ENCODE peak calls at places on chromosomes 6 and 20, in four cellular contexts. J is A549, P is RWPE1, E is brain microvascular endothelial cell. L is an unnamed sample.
A peak's percentile ranks its signal among the peaks of the same experiment; 100 is the strongest.

GRCh38 chr6:100803264-100803663 is 77.9 kb downstream of the ASCC3 start:
- DNase-seq in P (no peak), E (no peak), J (no peak), L (no peak)

GRCh38 chr6:90369024-90369519 is 72.4 kb upstream of the BACH2 start:
- DNase-seq in J (peak; percentile 62), P (peak; percentile 92), E (peak; percentile 100), L (peak; percentile 88)

GRCh38 chr6:125340175-125340835 is 38.5 kb upstream of the HDDC2 start:
- DNase-seq in E (no peak), P (no peak), J (no peak), L (no peak)

GRCh38 chr20:44398303-44398702 is 42.8 kb downstream of the HNF4A start:
- DNase-seq in E (peak; percentile 58), J (peak; percentile 87), P (peak; percentile 98), L (no peak)

GRCh38 chr6:42099340-42100028 is 42.9 kb downstream of the C6orf132 start:
- DNase-seq in E (peak; percentile 53), J (no peak), P (peak; percentile 89), L (no peak)

GRCh38 chr6:158999669-159000403 is at the start of gene RSPH3:
- DNase-seq in J (peak; percentile 83), E (peak; percentile 91), P (peak; percentile 96), L (peak; percentile 96)

GRCh38 chr6:70738028-70738427 is 70.3 kb downstream of the SMAP1 start:
- DNase-seq in E (no peak), J (no peak), P (no peak), L (no peak)

GRCh38 chr6:47265971-47266370 is 43.7 kb downstream of the TNFRSF21 start:
- DNase-seq in E (no peak), P (no peak), J (no peak), L (no peak)

GRCh38 chr6:167505199-167505598 is 180.3 kb downstream of the TTLL2 start:
- DNase-seq in P (no peak), J (no peak), E (no peak), L (no peak)

GRCh38 chr6:129317931-129318820 is 391.8 kb downstream of the ARHGAP18 start:
- DNase-seq in E (peak; percentile 9), J (no peak), P (peak; percentile 21), L (no peak)

GRCh38 chr20:7627734-7628663 is 312.3 kb downstream of the HAO1 start:
- DNase-seq in E (peak; percentile 13), J (no peak), P (peak; percentile 41), L (no peak)

GRCh38 chr6:125044066-125044465 is 81.8 kb downstream of the RNF217 start:
- DNase-seq in E (no peak), P (no peak), J (no peak), L (no peak)

GRCh38 chr6:18242062-18242851 is 22.1 kb downstream of the DEK start:
- DNase-seq in E (peak; percentile 92), J (no peak), P (peak; percentile 62), L (no peak)

GRCh38 chr20:24827603-24828295 is 121.3 kb upstream of the CST7 start:
- DNase-seq in P (no peak), E (no peak), J (no peak), L (peak; percentile 21)

GRCh38 chr20:5714261-5715041 is 35.8 kb upstream of the SHLD1 start:
- DNase-seq in E (peak; percentile 65), P (no peak), J (no peak), L (no peak)

GRCh38 chr20:12928755-12929401 is 79.9 kb upstream of the SPTLC3 start:
- DNase-seq in J (no peak), E (peak; percentile 82), P (peak; percentile 44), L (no peak)

GRCh38 chr6:157253017-157253416 is 70.3 kb downstream of the TMEM242 start:
- DNase-seq in P (no peak), J (no peak), E (no peak), L (no peak)

GRCh38 chr6:153131037-153131981 is at the start of gene RGS17:
- DNase-seq in P (peak; percentile 84), E (peak; percentile 49), J (peak; percentile 65), L (peak; percentile 77)
- H3K27ac ChIP-seq in P (peak within 1 kb of the TSS; percentile 75), E (no peak within 1 kb of the TSS), J (peak within 1 kb of the TSS; percentile 98), L (peak within 1 kb of the TSS; percentile 69)

DNA sequence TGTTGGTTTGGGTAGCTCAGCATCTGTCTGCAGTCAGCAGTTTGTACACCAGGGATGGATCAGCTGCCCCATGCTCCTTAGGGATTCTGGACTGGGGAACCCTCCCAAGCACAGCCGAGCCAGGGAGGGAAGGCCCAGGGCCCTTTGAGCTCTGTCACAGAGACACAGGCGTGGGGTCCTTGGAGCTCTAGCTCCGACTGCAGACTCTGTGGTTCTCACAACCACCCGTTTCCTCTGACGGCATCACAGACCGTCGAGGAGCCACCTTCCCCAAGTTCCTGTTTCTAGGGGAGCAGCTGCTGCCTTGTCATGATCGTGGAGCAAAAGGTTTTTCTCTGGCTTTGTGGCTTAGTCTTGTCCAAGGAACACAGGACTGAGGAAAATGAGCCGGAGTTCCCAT is at the start of gene SLA2:
- DNase-seq in P (no peak), J (no peak), E (no peak), L (no peak)
- TF ChIP-seq CTCF in P (no peak), J (no peak), E (no peak), L (no peak)

DNA sequence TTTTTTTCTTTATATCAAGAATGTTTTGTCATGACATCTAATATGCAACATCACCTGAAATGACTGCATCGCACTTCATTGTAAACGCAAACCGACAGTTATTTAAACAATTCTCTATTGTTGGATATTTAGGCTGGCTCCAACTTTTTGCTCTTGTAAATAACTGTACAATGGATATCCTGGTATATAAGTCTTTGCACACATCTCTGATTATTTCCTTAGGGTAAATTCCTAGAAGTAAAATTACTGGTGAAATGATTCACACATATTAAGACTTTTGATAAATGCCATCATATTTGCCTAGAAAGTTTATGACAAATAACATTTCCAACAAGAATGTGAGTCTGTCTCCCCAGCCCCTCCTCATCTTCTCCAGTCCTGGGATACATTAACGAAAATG is 154.7 kb downstream of the TFAP2C start:
- DNase-seq in J (no peak), P (no peak), E (no peak), L (no peak)
- H3K27ac ChIP-seq in J (peak overlapping the region; percentile 97), P (no peak overlapping the region), E (no peak overlapping the region), L (peak overlapping the region; percentile 89)

GRCh38 chr20:57047281-57048026 is 219.0 kb downstream of the BMP7 start:
- DNase-seq in P (peak; percentile 57), J (peak; percentile 86), E (no peak), L (peak; percentile 57)
- TF ChIP-seq CTCF in P (peak; percentile 24), J (peak; percentile 35), E (peak; percentile 58), L (no peak)

GRCh38 chr6:134257516-134257915 is 60.4 kb downstream of the SGK1 start:
- DNase-seq in E (no peak), J (no peak), P (no peak), L (no peak)

GRCh38 chr6:134254118-134254517 is 63.8 kb downstream of the SGK1 start:
- DNase-seq in P (no peak), J (no peak), E (no peak), L (no peak)

GRCh38 chr6:134253681-134254080 is 64.2 kb downstream of the SGK1 start:
- DNase-seq in J (no peak), E (no peak), P (no peak), L (no peak)

GRCh38 chr6:134256862-134257261 is 61.0 kb downstream of the SGK1 start:
- DNase-seq in J (no peak), P (no peak), E (no peak), L (no peak)

GRCh38 chr6:134258849-134259306 is 59.0 kb downstream of the SGK1 start:
- DNase-seq in J (no peak), P (no peak), E (no peak), L (no peak)
- H3K27ac ChIP-seq in J (no peak overlapping the region), P (no peak overlapping the region), E (no peak overlapping the region), L (no peak overlapping the region)

GRCh38 chr6:147970970-147971369 is 371.7 kb upstream of the SASH1 start:
- DNase-seq in P (no peak), J (no peak), E (peak; percentile 14), L (no peak)
- TF ChIP-seq CTCF in P (no peak), J (no peak), E (peak; percentile 47), L (no peak)

GRCh38 chr6:123575218-123575617 is 61.5 kb downstream of the TRDN start:
- DNase-seq in P (no peak), J (no peak), E (no peak), L (no peak)
- H3K27ac ChIP-seq in P (no peak overlapping the region), J (no peak overlapping the region), E (no peak overlapping the region), L (no peak overlapping the region)

GRCh38 chr20:62740286-62741141 is 31.9 kb downstream of the NTSR1 start:
- DNase-seq in J (peak; percentile 83), P (peak; percentile 98), E (peak; percentile 89), L (peak; percentile 68)
- TF ChIP-seq CTCF in J (no peak), P (no peak), E (no peak), L (no peak)

GRCh38 chr6:150694889-150695288 is 95.2 kb downstream of the PLEKHG1 start:
- DNase-seq in P (no peak), J (no peak), E (no peak), L (no peak)

GRCh38 chr6:150698421-150698820 is 98.7 kb downstream of the PLEKHG1 start:
- DNase-seq in P (no peak), J (no peak), E (no peak), L (no peak)

GRCh38 chr6:150696156-150696555 is 96.5 kb downstream of the PLEKHG1 start:
- DNase-seq in P (no peak), J (no peak), E (no peak), L (no peak)

GRCh38 chr6:150695652-150696051 is 96.0 kb downstream of the PLEKHG1 start:
- DNase-seq in E (no peak), P (no peak), J (no peak), L (no peak)

DNA sequence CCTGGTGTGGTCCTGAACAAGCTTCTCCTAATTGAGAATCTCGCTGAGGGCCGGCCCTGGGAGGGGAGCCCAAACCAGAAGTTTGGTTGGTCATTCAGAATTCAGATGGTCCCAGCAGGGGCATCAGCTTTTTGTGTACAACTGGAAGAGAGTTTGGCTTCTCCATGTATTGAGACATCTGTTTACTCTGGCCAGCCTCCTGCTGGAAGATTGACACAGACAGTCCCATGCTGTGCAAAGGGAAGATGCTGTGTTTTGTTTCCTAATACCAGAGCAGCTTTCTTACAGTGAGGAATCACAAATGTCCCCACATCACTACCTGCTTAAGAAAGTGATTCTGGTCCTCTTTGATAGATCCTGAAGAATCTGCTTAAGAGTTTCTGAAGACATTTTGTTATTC is 97.8 kb downstream of the PLEKHG1 start:
- DNase-seq in J (no peak), P (no peak), E (no peak), L (no peak)
- H3K27ac ChIP-seq in J (no peak overlapping the region), P (no peak overlapping the region), E (no peak overlapping the region), L (no peak overlapping the region)

DNA sequence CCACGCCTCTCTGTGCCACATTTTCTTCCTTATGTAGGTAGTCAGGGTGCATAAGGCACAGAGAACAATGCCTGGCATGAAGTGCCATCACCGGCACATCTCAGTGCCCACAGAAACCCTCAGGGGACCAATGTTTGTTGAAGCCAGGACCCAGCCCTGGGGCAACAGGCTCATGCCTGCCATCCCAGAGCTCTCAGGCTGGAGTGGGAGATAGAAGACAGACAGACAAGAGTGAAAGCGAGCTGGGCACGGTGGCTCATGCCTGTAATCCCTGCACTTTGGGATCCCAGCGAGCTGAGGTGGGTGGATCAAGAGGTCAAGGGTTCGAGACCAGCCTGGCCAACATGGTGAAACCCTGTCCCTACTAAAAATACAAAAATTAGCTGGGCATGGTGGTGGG is 13.5 kb downstream of the EFCAB8 start:
- DNase-seq in P (no peak), E (no peak), J (no peak), L (peak; percentile 37)
- TF ChIP-seq CTCF in P (no peak), E (no peak), J (no peak), L (no peak)

L was measured in sigmoid colon.